ENCODE peak calls at places on chromosomes 12 and 14, in six cellular contexts. One of them, this sample, is unnamed.

GRCh38 chr12:47102845-47103666 is 23.3 kb upstream of the AMIGO2 start:
- DNase-seq in GM20000: no peak
- DNase-seq in CD4-positive, alpha-beta T cell: no peak
- DNase-seq in fibroblast of pulmonary artery: peak
- DNase-seq in neural crest cell: no peak
- DNase-seq in left ventricle myocardium inferior: no peak
- DNase-seq in this sample: no peak

GRCh38 chr12:12705833-12706520 is 10.0 kb upstream of the GPR19 start:
- DNase-seq in GM20000: no peak
- DNase-seq in CD4-positive, alpha-beta T cell: peak
- DNase-seq in fibroblast of pulmonary artery: no peak
- DNase-seq in neural crest cell: no peak
- DNase-seq in left ventricle myocardium inferior: no peak
- DNase-seq in this sample: no peak

GRCh38 chr12:54019924-54020586 is 8.2 kb upstream of the HOXC6 start:
- DNase-seq in GM20000: no peak
- DNase-seq in CD4-positive, alpha-beta T cell: no peak
- DNase-seq in fibroblast of pulmonary artery: no peak
- DNase-seq in neural crest cell: no peak
- DNase-seq in left ventricle myocardium inferior: no peak
- DNase-seq in this sample: no peak

GRCh38 chr14:81166126-81166525 is 54.6 kb downstream of the GTF2A1 start:
- DNase-seq in GM20000: no peak
- DNase-seq in CD4-positive, alpha-beta T cell: no peak
- DNase-seq in fibroblast of pulmonary artery: no peak
- DNase-seq in neural crest cell: no peak
- DNase-seq in left ventricle myocardium inferior: no peak
- DNase-seq in this sample: no peak

GRCh38 chr14:51828017-51828797 is 32.2 kb upstream of the GNG2 start:
- DNase-seq in GM20000: peak
- DNase-seq in CD4-positive, alpha-beta T cell: peak
- DNase-seq in fibroblast of pulmonary artery: peak
- DNase-seq in neural crest cell: no peak
- DNase-seq in left ventricle myocardium inferior: peak
- DNase-seq in this sample: no peak

GRCh38 chr12:6526201-6526600 is 8.1 kb upstream of the GAPDH start:
- DNase-seq in GM20000: no peak
- DNase-seq in CD4-positive, alpha-beta T cell: no peak
- DNase-seq in fibroblast of pulmonary artery: no peak
- DNase-seq in neural crest cell: no peak
- DNase-seq in left ventricle myocardium inferior: no peak
- DNase-seq in this sample: no peak

GRCh38 chr12:126510630-126511029 is 1445.4 kb downstream of the AACS start:
- DNase-seq in GM20000: no peak
- DNase-seq in CD4-positive, alpha-beta T cell: no peak
- DNase-seq in fibroblast of pulmonary artery: no peak
- DNase-seq in neural crest cell: no peak
- DNase-seq in left ventricle myocardium inferior: no peak
- DNase-seq in this sample: no peak

GRCh38 chr14:59118171-59118570 is 70.3 kb upstream of the DAAM1 start:
- DNase-seq in GM20000: no peak
- DNase-seq in CD4-positive, alpha-beta T cell: no peak
- DNase-seq in fibroblast of pulmonary artery: no peak
- DNase-seq in neural crest cell: no peak
- DNase-seq in left ventricle myocardium inferior: no peak
- DNase-seq in this sample: no peak

GRCh38 chr12:82660541-82661325 is 26.0 kb upstream of the TMTC2 start:
- DNase-seq in GM20000: no peak
- DNase-seq in CD4-positive, alpha-beta T cell: no peak
- DNase-seq in fibroblast of pulmonary artery: peak
- DNase-seq in neural crest cell: no peak
- DNase-seq in left ventricle myocardium inferior: no peak
- DNase-seq in this sample: no peak

GRCh38 chr12:5383961-5384360 is 47.9 kb upstream of the NTF3 start:
- DNase-seq in GM20000: no peak
- DNase-seq in CD4-positive, alpha-beta T cell: no peak
- DNase-seq in fibroblast of pulmonary artery: no peak
- DNase-seq in neural crest cell: no peak
- DNase-seq in left ventricle myocardium inferior: no peak
- DNase-seq in this sample: no peak

DNA sequence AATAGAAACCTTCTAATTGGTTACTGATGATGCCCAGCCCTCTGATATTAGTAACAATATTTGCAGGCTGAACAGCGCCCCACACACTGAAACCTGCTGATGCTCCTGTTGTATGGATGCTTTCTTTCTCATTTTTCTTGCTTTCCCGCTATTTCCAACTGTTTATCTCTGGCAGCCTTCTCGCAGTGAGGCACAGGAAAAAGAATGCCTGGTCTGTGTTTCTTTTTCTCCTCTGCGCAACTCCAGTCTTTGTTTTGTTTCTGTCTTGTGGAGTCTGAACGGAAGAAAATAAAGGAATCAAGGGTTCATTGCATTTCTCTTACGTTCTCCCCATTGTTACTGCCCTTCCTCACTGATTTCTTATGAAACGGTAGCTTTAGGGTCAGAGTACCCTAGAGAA is 451.2 kb downstream of the EGLN3 start:
- DNase-seq in GM20000: no peak
- DNase-seq in CD4-positive, alpha-beta T cell: no peak
- DNase-seq in fibroblast of pulmonary artery: no peak
- DNase-seq in neural crest cell: no peak
- DNase-seq in left ventricle myocardium inferior: no peak
- DNase-seq in this sample: no peak
- TF ChIP-seq CTCF in GM20000: no peak
- TF ChIP-seq CTCF in CD4-positive, alpha-beta T cell: no peak
- TF ChIP-seq CTCF in fibroblast of pulmonary artery: no peak
- TF ChIP-seq CTCF in neural crest cell: no peak
- TF ChIP-seq CTCF in left ventricle myocardium inferior: no peak
- TF ChIP-seq CTCF in this sample: no peak

GRCh38 chr14:106605548-106606448 is 1079.4 kb downstream of the TMEM121 start:
- DNase-seq in GM20000: peak
- DNase-seq in CD4-positive, alpha-beta T cell: peak
- DNase-seq in fibroblast of pulmonary artery: no peak
- DNase-seq in neural crest cell: no peak
- DNase-seq in left ventricle myocardium inferior: peak
- DNase-seq in this sample: no peak
- TF ChIP-seq CTCF in GM20000: peak
- TF ChIP-seq CTCF in CD4-positive, alpha-beta T cell: peak
- TF ChIP-seq CTCF in fibroblast of pulmonary artery: no peak
- TF ChIP-seq CTCF in neural crest cell: no peak
- TF ChIP-seq CTCF in left ventricle myocardium inferior: no peak
- TF ChIP-seq CTCF in this sample: no peak

GRCh38 chr12:106897082-106897481 is 58.6 kb upstream of the TMEM263 start:
- DNase-seq in GM20000: no peak
- DNase-seq in CD4-positive, alpha-beta T cell: no peak
- DNase-seq in fibroblast of pulmonary artery: peak
- DNase-seq in neural crest cell: no peak
- DNase-seq in left ventricle myocardium inferior: no peak
- DNase-seq in this sample: no peak
- TF ChIP-seq CTCF in GM20000: no peak
- TF ChIP-seq CTCF in CD4-positive, alpha-beta T cell: no peak
- TF ChIP-seq CTCF in fibroblast of pulmonary artery: no peak
- TF ChIP-seq CTCF in neural crest cell: no peak
- TF ChIP-seq CTCF in left ventricle myocardium inferior: no peak
- TF ChIP-seq CTCF in this sample: no peak

GRCh38 chr14:61196792-61197191 is 84.3 kb downstream of the TMEM30B start:
- DNase-seq in GM20000: no peak
- DNase-seq in CD4-positive, alpha-beta T cell: no peak
- DNase-seq in fibroblast of pulmonary artery: peak
- DNase-seq in neural crest cell: no peak
- DNase-seq in left ventricle myocardium inferior: no peak
- DNase-seq in this sample: no peak
- TF ChIP-seq CTCF in GM20000: no peak
- TF ChIP-seq CTCF in CD4-positive, alpha-beta T cell: no peak
- TF ChIP-seq CTCF in fibroblast of pulmonary artery: peak
- TF ChIP-seq CTCF in neural crest cell: no peak
- TF ChIP-seq CTCF in left ventricle myocardium inferior: no peak
- TF ChIP-seq CTCF in this sample: no peak

DNA sequence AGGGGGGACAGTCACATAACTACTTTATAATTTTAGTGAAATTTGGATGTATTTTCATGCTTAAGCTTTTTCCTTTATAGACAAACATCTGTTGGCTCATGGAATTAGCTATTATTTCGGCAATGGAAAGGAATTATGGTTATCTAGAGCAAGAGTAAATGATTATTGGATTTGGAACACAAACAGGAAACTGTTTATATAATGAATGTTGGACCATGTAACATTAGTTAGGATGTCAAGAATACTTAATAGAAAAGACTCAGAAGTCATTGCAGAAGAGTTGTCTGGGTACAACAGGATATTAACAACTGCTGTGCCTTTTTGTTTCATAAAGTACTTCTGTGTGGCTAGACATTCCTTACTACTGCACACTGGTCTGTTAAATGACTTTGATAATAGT is 108.7 kb downstream of the OTOGL start:
- DNase-seq in GM20000: no peak
- DNase-seq in CD4-positive, alpha-beta T cell: no peak
- DNase-seq in fibroblast of pulmonary artery: no peak
- DNase-seq in neural crest cell: no peak
- DNase-seq in left ventricle myocardium inferior: no peak
- DNase-seq in this sample: no peak
- TF ChIP-seq CTCF in GM20000: no peak
- TF ChIP-seq CTCF in CD4-positive, alpha-beta T cell: no peak
- TF ChIP-seq CTCF in fibroblast of pulmonary artery: no peak
- TF ChIP-seq CTCF in neural crest cell: no peak
- TF ChIP-seq CTCF in left ventricle myocardium inferior: no peak
- TF ChIP-seq CTCF in this sample: no peak

This sample was measured in nephron progenitor cell.